ENCODE peak calls at places on chromosomes 16 and 17, in nine cellular contexts. One of them, this sample, is unnamed.

GRCh38 chr17:38733315-38734234 is 3.4 kb downstream of the CISD3 start:
- ATAC-seq in aorta: no peak
- ATAC-seq in stimulated activated naive CD8-positive, alpha-beta T cell treated with anti-CD3 and anti-CD28 coated beads, Interleukin-15, amount 100 ng/mL, for 72 hours: peak; percentile 24
- ATAC-seq in lower lobe of right lung: no peak
- ATAC-seq in left cardiac atrium: no peak
- ATAC-seq in PC-3: no peak
- ATAC-seq in activated CD8-positive, alpha-beta memory T cell treated with anti-CD3 and anti-CD28 coated beads, Interleukin-2, amount 10 ng/mL, durations not matched to agents 7 days and 5 days: no peak
- ATAC-seq in activated naive CD8-positive, alpha-beta T cell treated with anti-CD3 and anti-CD28 coated beads, Interleukin-2, amount 50 U/mL, for 24 hours: no peak
- ATAC-seq in pancreas: peak; percentile 57
- ATAC-seq in this sample: no peak

GRCh38 chr17:61294777-61295176 is 104.9 kb upstream of the TBX2 start:
- ATAC-seq in aorta: no peak
- ATAC-seq in stimulated activated naive CD8-positive, alpha-beta T cell treated with anti-CD3 and anti-CD28 coated beads, Interleukin-15, amount 100 ng/mL, for 72 hours: no peak
- ATAC-seq in lower lobe of right lung: no peak
- ATAC-seq in left cardiac atrium: peak; percentile 70
- ATAC-seq in PC-3: peak; percentile 85
- ATAC-seq in activated CD8-positive, alpha-beta memory T cell treated with anti-CD3 and anti-CD28 coated beads, Interleukin-2, amount 10 ng/mL, durations not matched to agents 7 days and 5 days: no peak
- ATAC-seq in activated naive CD8-positive, alpha-beta T cell treated with anti-CD3 and anti-CD28 coated beads, Interleukin-2, amount 50 U/mL, for 24 hours: no peak
- ATAC-seq in pancreas: no peak
- ATAC-seq in this sample: peak; percentile 52

GRCh38 chr16:55102077-55102476 is 171.4 kb downstream of the IRX5 start:
- ATAC-seq in aorta: no peak
- ATAC-seq in stimulated activated naive CD8-positive, alpha-beta T cell treated with anti-CD3 and anti-CD28 coated beads, Interleukin-15, amount 100 ng/mL, for 72 hours: no peak
- ATAC-seq in lower lobe of right lung: no peak
- ATAC-seq in left cardiac atrium: no peak
- ATAC-seq in PC-3: no peak
- ATAC-seq in activated CD8-positive, alpha-beta memory T cell treated with anti-CD3 and anti-CD28 coated beads, Interleukin-2, amount 10 ng/mL, durations not matched to agents 7 days and 5 days: no peak
- ATAC-seq in activated naive CD8-positive, alpha-beta T cell treated with anti-CD3 and anti-CD28 coated beads, Interleukin-2, amount 50 U/mL, for 24 hours: no peak
- ATAC-seq in pancreas: no peak
- ATAC-seq in this sample: no peak

GRCh38 chr17:44786551-44787081 is 27.8 kb downstream of the ADAM11 start:
- ATAC-seq in aorta: peak; percentile 33
- ATAC-seq in stimulated activated naive CD8-positive, alpha-beta T cell treated with anti-CD3 and anti-CD28 coated beads, Interleukin-15, amount 100 ng/mL, for 72 hours: no peak
- ATAC-seq in lower lobe of right lung: peak; percentile 47
- ATAC-seq in left cardiac atrium: peak; percentile 77
- ATAC-seq in PC-3: no peak
- ATAC-seq in activated CD8-positive, alpha-beta memory T cell treated with anti-CD3 and anti-CD28 coated beads, Interleukin-2, amount 10 ng/mL, durations not matched to agents 7 days and 5 days: no peak
- ATAC-seq in activated naive CD8-positive, alpha-beta T cell treated with anti-CD3 and anti-CD28 coated beads, Interleukin-2, amount 50 U/mL, for 24 hours: no peak
- ATAC-seq in pancreas: no peak
- ATAC-seq in this sample: no peak

GRCh38 chr17:78242024-78242742 is 10.8 kb downstream of the TMEM235 start:
- ATAC-seq in aorta: no peak
- ATAC-seq in stimulated activated naive CD8-positive, alpha-beta T cell treated with anti-CD3 and anti-CD28 coated beads, Interleukin-15, amount 100 ng/mL, for 72 hours: peak; percentile 62
- ATAC-seq in lower lobe of right lung: peak; percentile 50
- ATAC-seq in left cardiac atrium: no peak
- ATAC-seq in PC-3: peak; percentile 49
- ATAC-seq in activated CD8-positive, alpha-beta memory T cell treated with anti-CD3 and anti-CD28 coated beads, Interleukin-2, amount 10 ng/mL, durations not matched to agents 7 days and 5 days: peak; percentile 76
- ATAC-seq in activated naive CD8-positive, alpha-beta T cell treated with anti-CD3 and anti-CD28 coated beads, Interleukin-2, amount 50 U/mL, for 24 hours: peak; percentile 59
- ATAC-seq in pancreas: peak; percentile 18
- ATAC-seq in this sample: peak; percentile 45

GRCh38 chr16:49698931-49699715 is 156.8 kb downstream of the ZNF423 start:
- ATAC-seq in aorta: peak; percentile 61
- ATAC-seq in stimulated activated naive CD8-positive, alpha-beta T cell treated with anti-CD3 and anti-CD28 coated beads, Interleukin-15, amount 100 ng/mL, for 72 hours: no peak
- ATAC-seq in lower lobe of right lung: no peak
- ATAC-seq in left cardiac atrium: peak; percentile 41
- ATAC-seq in PC-3: no peak
- ATAC-seq in activated CD8-positive, alpha-beta memory T cell treated with anti-CD3 and anti-CD28 coated beads, Interleukin-2, amount 10 ng/mL, durations not matched to agents 7 days and 5 days: no peak
- ATAC-seq in activated naive CD8-positive, alpha-beta T cell treated with anti-CD3 and anti-CD28 coated beads, Interleukin-2, amount 50 U/mL, for 24 hours: no peak
- ATAC-seq in pancreas: no peak
- ATAC-seq in this sample: no peak

GRCh38 chr16:78494105-78494504 is 394.7 kb downstream of the WWOX start:
- ATAC-seq in aorta: no peak
- ATAC-seq in stimulated activated naive CD8-positive, alpha-beta T cell treated with anti-CD3 and anti-CD28 coated beads, Interleukin-15, amount 100 ng/mL, for 72 hours: no peak
- ATAC-seq in lower lobe of right lung: no peak
- ATAC-seq in left cardiac atrium: no peak
- ATAC-seq in PC-3: no peak
- ATAC-seq in activated CD8-positive, alpha-beta memory T cell treated with anti-CD3 and anti-CD28 coated beads, Interleukin-2, amount 10 ng/mL, durations not matched to agents 7 days and 5 days: no peak
- ATAC-seq in activated naive CD8-positive, alpha-beta T cell treated with anti-CD3 and anti-CD28 coated beads, Interleukin-2, amount 50 U/mL, for 24 hours: no peak
- ATAC-seq in pancreas: no peak
- ATAC-seq in this sample: no peak

GRCh38 chr16:11495066-11495407 is 91.7 kb downstream of the LITAF start:
- ATAC-seq in aorta: no peak
- ATAC-seq in stimulated activated naive CD8-positive, alpha-beta T cell treated with anti-CD3 and anti-CD28 coated beads, Interleukin-15, amount 100 ng/mL, for 72 hours: no peak
- ATAC-seq in lower lobe of right lung: no peak
- ATAC-seq in left cardiac atrium: no peak
- ATAC-seq in PC-3: no peak
- ATAC-seq in activated CD8-positive, alpha-beta memory T cell treated with anti-CD3 and anti-CD28 coated beads, Interleukin-2, amount 10 ng/mL, durations not matched to agents 7 days and 5 days: no peak
- ATAC-seq in activated naive CD8-positive, alpha-beta T cell treated with anti-CD3 and anti-CD28 coated beads, Interleukin-2, amount 50 U/mL, for 24 hours: no peak
- ATAC-seq in pancreas: no peak
- ATAC-seq in this sample: no peak

GRCh38 chr17:1475321-1475854 is 17.1 kb downstream of the MYO1C start:
- ATAC-seq in aorta: no peak
- ATAC-seq in stimulated activated naive CD8-positive, alpha-beta T cell treated with anti-CD3 and anti-CD28 coated beads, Interleukin-15, amount 100 ng/mL, for 72 hours: no peak
- ATAC-seq in lower lobe of right lung: peak; percentile 26
- ATAC-seq in left cardiac atrium: no peak
- ATAC-seq in PC-3: no peak
- ATAC-seq in activated CD8-positive, alpha-beta memory T cell treated with anti-CD3 and anti-CD28 coated beads, Interleukin-2, amount 10 ng/mL, durations not matched to agents 7 days and 5 days: no peak
- ATAC-seq in activated naive CD8-positive, alpha-beta T cell treated with anti-CD3 and anti-CD28 coated beads, Interleukin-2, amount 50 U/mL, for 24 hours: no peak
- ATAC-seq in pancreas: no peak
- ATAC-seq in this sample: no peak

GRCh38 chr17:73625975-73626706 is 18.1 kb downstream of the SDK2 start:
- ATAC-seq in aorta: no peak
- ATAC-seq in stimulated activated naive CD8-positive, alpha-beta T cell treated with anti-CD3 and anti-CD28 coated beads, Interleukin-15, amount 100 ng/mL, for 72 hours: no peak
- ATAC-seq in lower lobe of right lung: no peak
- ATAC-seq in left cardiac atrium: peak; percentile 59
- ATAC-seq in PC-3: no peak
- ATAC-seq in activated CD8-positive, alpha-beta memory T cell treated with anti-CD3 and anti-CD28 coated beads, Interleukin-2, amount 10 ng/mL, durations not matched to agents 7 days and 5 days: no peak
- ATAC-seq in activated naive CD8-positive, alpha-beta T cell treated with anti-CD3 and anti-CD28 coated beads, Interleukin-2, amount 50 U/mL, for 24 hours: no peak
- ATAC-seq in pancreas: no peak
- ATAC-seq in this sample: peak; percentile 83

GRCh38 chr17:42178817-42179216 is 2.1 kb downstream of the KCNH4 start:
- ATAC-seq in aorta: no peak
- ATAC-seq in stimulated activated naive CD8-positive, alpha-beta T cell treated with anti-CD3 and anti-CD28 coated beads, Interleukin-15, amount 100 ng/mL, for 72 hours: no peak
- ATAC-seq in lower lobe of right lung: no peak
- ATAC-seq in left cardiac atrium: no peak
- ATAC-seq in PC-3: no peak
- ATAC-seq in activated CD8-positive, alpha-beta memory T cell treated with anti-CD3 and anti-CD28 coated beads, Interleukin-2, amount 10 ng/mL, durations not matched to agents 7 days and 5 days: no peak
- ATAC-seq in activated naive CD8-positive, alpha-beta T cell treated with anti-CD3 and anti-CD28 coated beads, Interleukin-2, amount 50 U/mL, for 24 hours: no peak
- ATAC-seq in pancreas: no peak
- ATAC-seq in this sample: no peak

GRCh38 chr17:3886776-3887175 is 6.1 kb downstream of the CAMKK1 start:
- ATAC-seq in aorta: no peak
- ATAC-seq in stimulated activated naive CD8-positive, alpha-beta T cell treated with anti-CD3 and anti-CD28 coated beads, Interleukin-15, amount 100 ng/mL, for 72 hours: peak; percentile 52
- ATAC-seq in lower lobe of right lung: peak; percentile 78
- ATAC-seq in left cardiac atrium: peak; percentile 3
- ATAC-seq in PC-3: no peak
- ATAC-seq in activated CD8-positive, alpha-beta memory T cell treated with anti-CD3 and anti-CD28 coated beads, Interleukin-2, amount 10 ng/mL, durations not matched to agents 7 days and 5 days: peak; percentile 58
- ATAC-seq in activated naive CD8-positive, alpha-beta T cell treated with anti-CD3 and anti-CD28 coated beads, Interleukin-2, amount 50 U/mL, for 24 hours: no peak
- ATAC-seq in pancreas: peak; percentile 50
- ATAC-seq in this sample: no peak

GRCh38 chr16:11248133-11248532 is 7.9 kb downstream of the SOCS1 start:
- ATAC-seq in aorta: no peak
- ATAC-seq in stimulated activated naive CD8-positive, alpha-beta T cell treated with anti-CD3 and anti-CD28 coated beads, Interleukin-15, amount 100 ng/mL, for 72 hours: no peak
- ATAC-seq in lower lobe of right lung: no peak
- ATAC-seq in left cardiac atrium: no peak
- ATAC-seq in PC-3: no peak
- ATAC-seq in activated CD8-positive, alpha-beta memory T cell treated with anti-CD3 and anti-CD28 coated beads, Interleukin-2, amount 10 ng/mL, durations not matched to agents 7 days and 5 days: no peak
- ATAC-seq in activated naive CD8-positive, alpha-beta T cell treated with anti-CD3 and anti-CD28 coated beads, Interleukin-2, amount 50 U/mL, for 24 hours: no peak
- ATAC-seq in pancreas: no peak
- ATAC-seq in this sample: peak; percentile 91

GRCh38 chr17:72699566-72699965 is 392.9 kb downstream of the SLC39A11 start:
- ATAC-seq in aorta: no peak
- ATAC-seq in stimulated activated naive CD8-positive, alpha-beta T cell treated with anti-CD3 and anti-CD28 coated beads, Interleukin-15, amount 100 ng/mL, for 72 hours: no peak
- ATAC-seq in lower lobe of right lung: no peak
- ATAC-seq in left cardiac atrium: peak; percentile 90
- ATAC-seq in PC-3: peak; percentile 91
- ATAC-seq in activated CD8-positive, alpha-beta memory T cell treated with anti-CD3 and anti-CD28 coated beads, Interleukin-2, amount 10 ng/mL, durations not matched to agents 7 days and 5 days: no peak
- ATAC-seq in activated naive CD8-positive, alpha-beta T cell treated with anti-CD3 and anti-CD28 coated beads, Interleukin-2, amount 50 U/mL, for 24 hours: no peak
- ATAC-seq in pancreas: peak; percentile 70
- ATAC-seq in this sample: no peak

GRCh38 chr16:56411624-56412023 is 13.7 kb downstream of the AMFR start:
- ATAC-seq in aorta: no peak
- ATAC-seq in stimulated activated naive CD8-positive, alpha-beta T cell treated with anti-CD3 and anti-CD28 coated beads, Interleukin-15, amount 100 ng/mL, for 72 hours: no peak
- ATAC-seq in lower lobe of right lung: no peak
- ATAC-seq in left cardiac atrium: no peak
- ATAC-seq in PC-3: no peak
- ATAC-seq in activated CD8-positive, alpha-beta memory T cell treated with anti-CD3 and anti-CD28 coated beads, Interleukin-2, amount 10 ng/mL, durations not matched to agents 7 days and 5 days: no peak
- ATAC-seq in activated naive CD8-positive, alpha-beta T cell treated with anti-CD3 and anti-CD28 coated beads, Interleukin-2, amount 50 U/mL, for 24 hours: no peak
- ATAC-seq in pancreas: no peak
- ATAC-seq in this sample: no peak

GRCh38 chr17:7314719-7315569 is at the start of gene GPS2:
- ATAC-seq in aorta: peak; percentile 90
- ATAC-seq in stimulated activated naive CD8-positive, alpha-beta T cell treated with anti-CD3 and anti-CD28 coated beads, Interleukin-15, amount 100 ng/mL, for 72 hours: peak; percentile 93
- ATAC-seq in lower lobe of right lung: peak; percentile 92
- ATAC-seq in left cardiac atrium: peak; percentile 86
- ATAC-seq in PC-3: peak; percentile 82
- ATAC-seq in activated CD8-positive, alpha-beta memory T cell treated with anti-CD3 and anti-CD28 coated beads, Interleukin-2, amount 10 ng/mL, durations not matched to agents 7 days and 5 days: peak; percentile 87
- ATAC-seq in activated naive CD8-positive, alpha-beta T cell treated with anti-CD3 and anti-CD28 coated beads, Interleukin-2, amount 50 U/mL, for 24 hours: peak; percentile 78
- ATAC-seq in pancreas: peak; percentile 94
- ATAC-seq in this sample: peak; percentile 79

GRCh38 chr16:30163538-30163937 is 19.9 kb upstream of the CORO1A start:
- ATAC-seq in aorta: no peak
- ATAC-seq in stimulated activated naive CD8-positive, alpha-beta T cell treated with anti-CD3 and anti-CD28 coated beads, Interleukin-15, amount 100 ng/mL, for 72 hours: no peak
- ATAC-seq in lower lobe of right lung: no peak
- ATAC-seq in left cardiac atrium: no peak
- ATAC-seq in PC-3: no peak
- ATAC-seq in activated CD8-positive, alpha-beta memory T cell treated with anti-CD3 and anti-CD28 coated beads, Interleukin-2, amount 10 ng/mL, durations not matched to agents 7 days and 5 days: no peak
- ATAC-seq in activated naive CD8-positive, alpha-beta T cell treated with anti-CD3 and anti-CD28 coated beads, Interleukin-2, amount 50 U/mL, for 24 hours: no peak
- ATAC-seq in pancreas: no peak
- ATAC-seq in this sample: no peak

GRCh38 chr17:65222216-65222738 is 85.1 kb downstream of the RGS9 start:
- ATAC-seq in aorta: no peak
- ATAC-seq in stimulated activated naive CD8-positive, alpha-beta T cell treated with anti-CD3 and anti-CD28 coated beads, Interleukin-15, amount 100 ng/mL, for 72 hours: no peak
- ATAC-seq in lower lobe of right lung: no peak
- ATAC-seq in left cardiac atrium: no peak
- ATAC-seq in PC-3: peak; percentile 37
- ATAC-seq in activated CD8-positive, alpha-beta memory T cell treated with anti-CD3 and anti-CD28 coated beads, Interleukin-2, amount 10 ng/mL, durations not matched to agents 7 days and 5 days: no peak
- ATAC-seq in activated naive CD8-positive, alpha-beta T cell treated with anti-CD3 and anti-CD28 coated beads, Interleukin-2, amount 50 U/mL, for 24 hours: peak; percentile 73
- ATAC-seq in pancreas: no peak
- ATAC-seq in this sample: no peak

GRCh38 chr17:5785343-5785742 is 201.0 kb upstream of the NLRP1 start:
- ATAC-seq in aorta: no peak
- ATAC-seq in stimulated activated naive CD8-positive, alpha-beta T cell treated with anti-CD3 and anti-CD28 coated beads, Interleukin-15, amount 100 ng/mL, for 72 hours: no peak
- ATAC-seq in lower lobe of right lung: no peak
- ATAC-seq in left cardiac atrium: no peak
- ATAC-seq in PC-3: peak; percentile 87
- ATAC-seq in activated CD8-positive, alpha-beta memory T cell treated with anti-CD3 and anti-CD28 coated beads, Interleukin-2, amount 10 ng/mL, durations not matched to agents 7 days and 5 days: no peak
- ATAC-seq in activated naive CD8-positive, alpha-beta T cell treated with anti-CD3 and anti-CD28 coated beads, Interleukin-2, amount 50 U/mL, for 24 hours: no peak
- ATAC-seq in pancreas: no peak
- ATAC-seq in this sample: no peak

GRCh38 chr17:31857920-31858646 is 961 bp downstream of the COPRS start:
- ATAC-seq in aorta: peak; percentile 41
- ATAC-seq in stimulated activated naive CD8-positive, alpha-beta T cell treated with anti-CD3 and anti-CD28 coated beads, Interleukin-15, amount 100 ng/mL, for 72 hours: peak; percentile 68
- ATAC-seq in lower lobe of right lung: peak; percentile 37
- ATAC-seq in left cardiac atrium: peak; percentile 38
- ATAC-seq in PC-3: peak; percentile 35
- ATAC-seq in activated CD8-positive, alpha-beta memory T cell treated with anti-CD3 and anti-CD28 coated beads, Interleukin-2, amount 10 ng/mL, durations not matched to agents 7 days and 5 days: no peak
- ATAC-seq in activated naive CD8-positive, alpha-beta T cell treated with anti-CD3 and anti-CD28 coated beads, Interleukin-2, amount 50 U/mL, for 24 hours: peak; percentile 29
- ATAC-seq in pancreas: peak; percentile 52
- ATAC-seq in this sample: peak; percentile 46

GRCh38 chr16:57632568-57632967 is 4.1 kb downstream of the ADGRG1 start:
- ATAC-seq in aorta: no peak
- ATAC-seq in stimulated activated naive CD8-positive, alpha-beta T cell treated with anti-CD3 and anti-CD28 coated beads, Interleukin-15, amount 100 ng/mL, for 72 hours: no peak
- ATAC-seq in lower lobe of right lung: no peak
- ATAC-seq in left cardiac atrium: peak; percentile 2
- ATAC-seq in PC-3: no peak
- ATAC-seq in activated CD8-positive, alpha-beta memory T cell treated with anti-CD3 and anti-CD28 coated beads, Interleukin-2, amount 10 ng/mL, durations not matched to agents 7 days and 5 days: no peak
- ATAC-seq in activated naive CD8-positive, alpha-beta T cell treated with anti-CD3 and anti-CD28 coated beads, Interleukin-2, amount 50 U/mL, for 24 hours: no peak
- ATAC-seq in pancreas: no peak
- ATAC-seq in this sample: no peak

GRCh38 chr17:57761887-57762286 is 16.8 kb upstream of the CCDC182 start:
- ATAC-seq in aorta: no peak
- ATAC-seq in stimulated activated naive CD8-positive, alpha-beta T cell treated with anti-CD3 and anti-CD28 coated beads, Interleukin-15, amount 100 ng/mL, for 72 hours: no peak
- ATAC-seq in lower lobe of right lung: no peak
- ATAC-seq in left cardiac atrium: no peak
- ATAC-seq in PC-3: no peak
- ATAC-seq in activated CD8-positive, alpha-beta memory T cell treated with anti-CD3 and anti-CD28 coated beads, Interleukin-2, amount 10 ng/mL, durations not matched to agents 7 days and 5 days: no peak
- ATAC-seq in activated naive CD8-positive, alpha-beta T cell treated with anti-CD3 and anti-CD28 coated beads, Interleukin-2, amount 50 U/mL, for 24 hours: no peak
- ATAC-seq in pancreas: no peak
- ATAC-seq in this sample: no peak

GRCh38 chr17:57368637-57369336 is 112.5 kb downstream of the MSI2 start:
- ATAC-seq in aorta: no peak
- ATAC-seq in stimulated activated naive CD8-positive, alpha-beta T cell treated with anti-CD3 and anti-CD28 coated beads, Interleukin-15, amount 100 ng/mL, for 72 hours: no peak
- ATAC-seq in lower lobe of right lung: no peak
- ATAC-seq in left cardiac atrium: peak; percentile 15
- ATAC-seq in PC-3: no peak
- ATAC-seq in activated CD8-positive, alpha-beta memory T cell treated with anti-CD3 and anti-CD28 coated beads, Interleukin-2, amount 10 ng/mL, durations not matched to agents 7 days and 5 days: no peak
- ATAC-seq in activated naive CD8-positive, alpha-beta T cell treated with anti-CD3 and anti-CD28 coated beads, Interleukin-2, amount 50 U/mL, for 24 hours: peak; percentile 38
- ATAC-seq in pancreas: peak; percentile 4
- ATAC-seq in this sample: no peak

GRCh38 chr17:58492238-58493121 is 4.3 kb upstream of the HSF5 start:
- ATAC-seq in aorta: no peak
- ATAC-seq in stimulated activated naive CD8-positive, alpha-beta T cell treated with anti-CD3 and anti-CD28 coated beads, Interleukin-15, amount 100 ng/mL, for 72 hours: peak; percentile 91
- ATAC-seq in lower lobe of right lung: no peak
- ATAC-seq in left cardiac atrium: no peak
- ATAC-seq in PC-3: peak; percentile 45
- ATAC-seq in activated CD8-positive, alpha-beta memory T cell treated with anti-CD3 and anti-CD28 coated beads, Interleukin-2, amount 10 ng/mL, durations not matched to agents 7 days and 5 days: peak; percentile 71
- ATAC-seq in activated naive CD8-positive, alpha-beta T cell treated with anti-CD3 and anti-CD28 coated beads, Interleukin-2, amount 50 U/mL, for 24 hours: peak; percentile 97
- ATAC-seq in pancreas: no peak
- ATAC-seq in this sample: peak; percentile 69

GRCh38 chr17:45357364-45357997 is 40.7 kb upstream of the MAP3K14 start:
- ATAC-seq in aorta: no peak
- ATAC-seq in stimulated activated naive CD8-positive, alpha-beta T cell treated with anti-CD3 and anti-CD28 coated beads, Interleukin-15, amount 100 ng/mL, for 72 hours: peak; percentile 58
- ATAC-seq in lower lobe of right lung: no peak
- ATAC-seq in left cardiac atrium: no peak
- ATAC-seq in PC-3: no peak
- ATAC-seq in activated CD8-positive, alpha-beta memory T cell treated with anti-CD3 and anti-CD28 coated beads, Interleukin-2, amount 10 ng/mL, durations not matched to agents 7 days and 5 days: no peak
- ATAC-seq in activated naive CD8-positive, alpha-beta T cell treated with anti-CD3 and anti-CD28 coated beads, Interleukin-2, amount 50 U/mL, for 24 hours: no peak
- ATAC-seq in pancreas: no peak
- ATAC-seq in this sample: no peak

GRCh38 chr16:82681592-82681991 is 54.8 kb downstream of the CDH13 start:
- ATAC-seq in aorta: no peak
- ATAC-seq in stimulated activated naive CD8-positive, alpha-beta T cell treated with anti-CD3 and anti-CD28 coated beads, Interleukin-15, amount 100 ng/mL, for 72 hours: no peak
- ATAC-seq in lower lobe of right lung: no peak
- ATAC-seq in left cardiac atrium: no peak
- ATAC-seq in PC-3: peak; percentile 43
- ATAC-seq in activated CD8-positive, alpha-beta memory T cell treated with anti-CD3 and anti-CD28 coated beads, Interleukin-2, amount 10 ng/mL, durations not matched to agents 7 days and 5 days: no peak
- ATAC-seq in activated naive CD8-positive, alpha-beta T cell treated with anti-CD3 and anti-CD28 coated beads, Interleukin-2, amount 50 U/mL, for 24 hours: no peak
- ATAC-seq in pancreas: no peak
- ATAC-seq in this sample: no peak

GRCh38 chr16:68332411-68333121 is 21.7 kb downstream of the PRMT7 start:
- ATAC-seq in aorta: peak; percentile 42
- ATAC-seq in stimulated activated naive CD8-positive, alpha-beta T cell treated with anti-CD3 and anti-CD28 coated beads, Interleukin-15, amount 100 ng/mL, for 72 hours: no peak
- ATAC-seq in lower lobe of right lung: peak; percentile 73
- ATAC-seq in left cardiac atrium: peak; percentile 55
- ATAC-seq in PC-3: no peak
- ATAC-seq in activated CD8-positive, alpha-beta memory T cell treated with anti-CD3 and anti-CD28 coated beads, Interleukin-2, amount 10 ng/mL, durations not matched to agents 7 days and 5 days: no peak
- ATAC-seq in activated naive CD8-positive, alpha-beta T cell treated with anti-CD3 and anti-CD28 coated beads, Interleukin-2, amount 50 U/mL, for 24 hours: no peak
- ATAC-seq in pancreas: peak; percentile 47
- ATAC-seq in this sample: no peak

This sample was measured in esophagus mucosa.